ENCODE peak calls at places on chromosome 4, in five cellular contexts. One of them, this sample, is unnamed.

GRCh38 chr4:4605849-4606248 is 64.0 kb upstream of the STX18 start:
- DNase-seq in NCI-H1092 treated with DMSO at 0.1 percent for 48 hours: no peak
- DNase-seq in HFF-Myc: no peak
- DNase-seq in stimulated activated naive CD4-positive, alpha-beta T cell: no peak
- DNase-seq in lower leg skin: no peak
- DNase-seq in this sample: no peak

GRCh38 chr4:153950100-153950979 is 161.5 kb upstream of the SFRP2 start:
- DNase-seq in lower leg skin: no peak
- DNase-seq in HFF-Myc: no peak
- DNase-seq in NCI-H1092 treated with DMSO at 0.1 percent for 48 hours: no peak
- DNase-seq in stimulated activated naive CD4-positive, alpha-beta T cell: peak
- DNase-seq in this sample: no peak

GRCh38 chr4:124943938-124944337 is 231.4 kb upstream of the ANKRD50 start:
- DNase-seq in stimulated activated naive CD4-positive, alpha-beta T cell: no peak
- DNase-seq in NCI-H1092 treated with DMSO at 0.1 percent for 48 hours: no peak
- DNase-seq in lower leg skin: no peak
- DNase-seq in HFF-Myc: no peak
- DNase-seq in this sample: no peak

GRCh38 chr4:53861856-53862610 is 202.4 kb downstream of the CHIC2 start:
- DNase-seq in HFF-Myc: peak
- DNase-seq in stimulated activated naive CD4-positive, alpha-beta T cell: no peak
- DNase-seq in NCI-H1092 treated with DMSO at 0.1 percent for 48 hours: no peak
- DNase-seq in lower leg skin: no peak
- DNase-seq in this sample: peak

GRCh38 chr4:132683957-132684356 is 465.1 kb upstream of the PCDH10 start:
- DNase-seq in stimulated activated naive CD4-positive, alpha-beta T cell: no peak
- DNase-seq in lower leg skin: no peak
- DNase-seq in NCI-H1092 treated with DMSO at 0.1 percent for 48 hours: no peak
- DNase-seq in HFF-Myc: no peak
- DNase-seq in this sample: no peak

GRCh38 chr4:52566136-52567031 is 92.7 kb downstream of the USP46 start:
- DNase-seq in stimulated activated naive CD4-positive, alpha-beta T cell: no peak
- DNase-seq in HFF-Myc: no peak
- DNase-seq in NCI-H1092 treated with DMSO at 0.1 percent for 48 hours: no peak
- DNase-seq in lower leg skin: no peak
- DNase-seq in this sample: no peak

GRCh38 chr4:99468891-99469290 is 33.7 kb upstream of the ADH7 start:
- DNase-seq in HFF-Myc: no peak
- DNase-seq in NCI-H1092 treated with DMSO at 0.1 percent for 48 hours: no peak
- DNase-seq in stimulated activated naive CD4-positive, alpha-beta T cell: no peak
- DNase-seq in lower leg skin: no peak
- DNase-seq in this sample: no peak

GRCh38 chr4:159017323-159018036 is 85.4 kb upstream of the RAPGEF2 start:
- DNase-seq in HFF-Myc: no peak
- DNase-seq in lower leg skin: no peak
- DNase-seq in NCI-H1092 treated with DMSO at 0.1 percent for 48 hours: no peak
- DNase-seq in stimulated activated naive CD4-positive, alpha-beta T cell: no peak
- DNase-seq in this sample: no peak

GRCh38 chr4:147678121-147678520 is 5.8 kb downstream of the PRMT9 start:
- DNase-seq in NCI-H1092 treated with DMSO at 0.1 percent for 48 hours: no peak
- DNase-seq in HFF-Myc: no peak
- DNase-seq in stimulated activated naive CD4-positive, alpha-beta T cell: no peak
- DNase-seq in lower leg skin: no peak
- DNase-seq in this sample: no peak

GRCh38 chr4:40264497-40264896 is 67.7 kb downstream of the RHOH start:
- DNase-seq in HFF-Myc: no peak
- DNase-seq in NCI-H1092 treated with DMSO at 0.1 percent for 48 hours: no peak
- DNase-seq in stimulated activated naive CD4-positive, alpha-beta T cell: no peak
- DNase-seq in lower leg skin: no peak
- DNase-seq in this sample: no peak

GRCh38 chr4:107219681-107220080 is 183.6 kb upstream of the DKK2 start:
- DNase-seq in stimulated activated naive CD4-positive, alpha-beta T cell: no peak
- DNase-seq in HFF-Myc: no peak
- DNase-seq in NCI-H1092 treated with DMSO at 0.1 percent for 48 hours: no peak
- DNase-seq in lower leg skin: no peak
- DNase-seq in this sample: no peak